ENCODE peak calls at places on chromosomes 7 and 10, in seven cellular contexts. O, I, S, F, W, L and R are unnamed samples.

GRCh38 chr7:73966941-73967831 is 60.8 kb upstream of the ELN start:
- DNase-seq in I (no peak), O (no peak), S (peak), L (no peak), F (no peak), W (no peak), R (no peak)

GRCh38 chr10:6242089-6242488 is 39.4 kb downstream of the PFKFB3 start:
- DNase-seq in I (peak), F (no peak), S (no peak), O (no peak), W (no peak), L (peak), R (no peak)

GRCh38 chr10:73850863-73851461 is 23.4 kb downstream of the CAMK2G start:
- DNase-seq in L (peak), I (no peak), S (no peak), W (no peak), O (no peak), F (no peak), R (peak)

GRCh38 chr10:5272065-5272803 is 75.6 kb downstream of the AKR1C4 start:
- DNase-seq in W (no peak), S (no peak), I (no peak), F (no peak), O (no peak), L (no peak), R (no peak)

GRCh38 chr10:66941491-66941890 is 15.7 kb downstream of the LRRTM3 start:
- DNase-seq in I (no peak), F (no peak), S (no peak), O (no peak), W (no peak), L (no peak), R (no peak)

GRCh38 chr7:100107125-100107737 is 5.8 kb downstream of the AP4M1 start:
- DNase-seq in I (no peak), F (no peak), S (no peak), W (no peak), O (peak), L (no peak), R (no peak)

GRCh38 chr10:3330687-3331086 is 158.1 kb upstream of the PITRM1 start:
- DNase-seq in W (no peak), S (no peak), I (no peak), L (no peak), O (no peak), F (no peak), R (no peak)

GRCh38 chr7:8564296-8564695 is 130.9 kb downstream of the NXPH1 start:
- DNase-seq in S (no peak), F (no peak), O (no peak), I (no peak), L (no peak), W (no peak), R (no peak)

GRCh38 chr7:150962743-150963399 is 15.2 kb downstream of the KCNH2 start:
- DNase-seq in F (no peak), I (peak), S (no peak), O (peak), W (peak), L (peak), R (no peak)

GRCh38 chr10:51244308-51244707 is 170.0 kb downstream of the PRKG1 start:
- DNase-seq in W (no peak), F (no peak), I (no peak), L (no peak), S (no peak), O (no peak), R (no peak)

GRCh38 chr10:51242393-51242792 is 168.1 kb downstream of the PRKG1 start:
- DNase-seq in F (no peak), I (no peak), S (no peak), L (no peak), O (no peak), W (no peak), R (no peak)

GRCh38 chr10:51233337-51234100 is 159.2 kb downstream of the PRKG1 start:
- DNase-seq in L (no peak), O (no peak), I (no peak), W (no peak), F (no peak), S (no peak), R (no peak)

GRCh38 chr10:51235865-51236264 is 161.6 kb downstream of the PRKG1 start:
- DNase-seq in I (no peak), W (no peak), F (no peak), S (no peak), L (no peak), O (no peak), R (no peak)

GRCh38 chr10:51238987-51239386 is 164.7 kb downstream of the PRKG1 start:
- DNase-seq in W (no peak), I (no peak), F (no peak), O (no peak), L (no peak), S (no peak), R (no peak)
- H3K4me3 ChIP-seq in W (no peak), I (no peak), F (no peak), O (no peak), L (no peak), S (no peak), R (no peak)

GRCh38 chr10:30805061-30805460 is 175.5 kb upstream of the LYZL2 start:
- DNase-seq in O (no peak), F (no peak), I (no peak), W (no peak), L (peak), S (no peak), R (no peak)

GRCh38 chr10:30803901-30804322 is 174.4 kb upstream of the LYZL2 start:
- DNase-seq in O (no peak), F (no peak), I (no peak), W (no peak), S (peak), L (peak), R (no peak)

GRCh38 chr10:30804478-30805055 is 175.0 kb upstream of the LYZL2 start:
- DNase-seq in F (no peak), W (no peak), L (peak), O (no peak), S (no peak), I (no peak), R (no peak)

GRCh38 chr10:30806824-30807223 is 177.3 kb upstream of the LYZL2 start:
- DNase-seq in S (no peak), I (no peak), O (no peak), F (no peak), W (no peak), L (no peak), R (no peak)

GRCh38 chr10:30803058-30803457 is 173.5 kb upstream of the LYZL2 start:
- DNase-seq in O (no peak), I (no peak), F (no peak), L (no peak), S (no peak), W (no peak), R (no peak)
- TF ChIP-seq POLR2AphosphoS5 in O (no peak), I (no peak), F (no peak), L (no peak), S (no peak), W (no peak), R (no peak)

GRCh38 chr10:101007915-101008822 is 8.6 kb downstream of the LZTS2 start:
- DNase-seq in I (no peak), S (no peak), F (no peak), W (no peak), L (no peak), O (no peak), R (no peak)
- TF ChIP-seq EP300 in I (no peak), S (no peak), F (no peak), W (no peak), L (no peak), O (no peak), R (no peak)

DNA sequence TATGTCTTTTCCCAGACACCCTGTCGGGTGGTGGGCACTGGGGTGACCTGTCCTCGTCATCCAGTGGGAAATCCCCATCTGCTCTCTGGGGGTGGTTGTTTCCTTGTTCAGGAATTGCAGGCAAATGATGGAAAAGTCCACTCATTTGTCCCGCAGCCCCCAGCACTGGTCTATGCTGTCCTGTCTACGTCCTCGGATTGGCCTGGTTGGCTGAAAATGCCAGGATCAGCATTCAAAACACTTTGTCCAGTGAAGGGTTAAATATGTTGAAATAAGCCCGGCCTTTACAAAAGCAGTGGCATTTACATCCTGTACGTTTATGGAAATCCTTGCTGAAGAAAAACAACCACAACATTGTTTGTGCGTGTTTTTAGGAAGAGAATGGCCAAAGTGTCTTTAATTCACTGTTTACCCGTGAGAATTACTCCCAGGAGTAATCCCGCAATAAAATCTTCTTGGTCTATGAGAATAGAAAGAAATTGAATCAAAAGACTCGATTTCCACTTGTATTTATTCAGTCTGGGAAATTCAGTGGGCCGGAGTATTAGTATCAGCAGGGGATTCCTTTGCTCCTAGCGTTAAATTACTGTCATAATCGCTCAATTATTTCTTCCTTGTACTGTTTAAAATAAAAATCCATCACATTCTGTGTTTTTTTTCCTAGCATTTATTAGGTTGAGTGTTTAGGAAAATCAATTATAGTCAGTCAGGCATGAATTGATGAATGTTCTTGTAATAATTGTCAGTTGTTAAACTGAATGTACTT is 116.8 kb upstream of the SH2B2 start:
- DNase-seq in I (no peak), W (no peak), O (no peak), S (no peak), F (no peak), L (no peak), R (no peak)
- H3K4me3 ChIP-seq in I (no peak), W (no peak), O (no peak), S (no peak), F (no peak), L (no peak), R (no peak)

GRCh38 chr10:133156674-133157579 is 3.1 kb upstream of the KNDC1 start:
- DNase-seq in L (peak), W (no peak), S (no peak), O (peak), F (no peak), I (no peak), R (no peak)
- TF ChIP-seq POLR2AphosphoS5 in L (no peak), W (no peak), S (no peak), O (no peak), F (no peak), I (no peak), R (no peak)

DNA sequence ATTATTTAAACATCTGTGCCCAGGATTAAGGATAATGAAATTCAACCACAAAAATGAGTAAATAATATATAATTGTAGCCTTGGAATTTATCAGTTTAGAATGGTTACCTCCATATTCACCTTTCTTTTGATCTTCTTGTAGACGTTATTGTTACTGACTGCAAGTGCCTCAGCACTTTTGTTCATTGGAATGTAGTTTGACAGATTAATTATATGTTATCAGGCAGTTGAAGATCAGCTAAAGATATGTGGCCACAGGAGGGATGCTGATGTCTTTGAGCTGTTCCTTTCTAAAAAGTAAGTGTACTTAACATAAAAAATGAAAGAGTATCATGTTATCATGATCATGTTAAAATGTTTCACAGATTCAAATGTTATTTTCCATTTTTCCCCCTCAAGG is 5.6 kb downstream of the LRRC72 start:
- DNase-seq in L (no peak), O (no peak), S (no peak), W (no peak), I (no peak), F (no peak), R (no peak)
- TF ChIP-seq EP300 in L (no peak), O (no peak), S (no peak), W (no peak), I (no peak), F (no peak), R (no peak)